ENCODE peak calls at places on chromosomes 16 and 17, in ten cellular contexts. One of them, this sample, is unnamed.

GRCh38 chr17:14330492-14330920 is 29.6 kb downstream of the HS3ST3B1 start:
- DNase-seq in foreskin fibroblast: no peak
- DNase-seq in neural progenitor cell: peak
- DNase-seq in WTC11: peak
- DNase-seq in esophagus squamous epithelium: no peak
- DNase-seq in right lobe of liver: peak
- DNase-seq in activated CD4-positive, alpha-beta T cell treated with anti-CD3 and anti-CD28 coated beads for 1 hour: no peak
- DNase-seq in fibroblast of lung: peak
- DNase-seq in activated effector memory CD4-positive, alpha-beta T cell treated with anti-CD3 and anti-CD28 coated beads, Interleukin-2, amount 50 U/mL, for 16 hours: peak
- DNase-seq in amygdala: no peak
- DNase-seq in this sample: no peak

GRCh38 chr17:46003907-46004748 is 5.1 kb downstream of the STH start:
- DNase-seq in foreskin fibroblast: peak
- DNase-seq in right lobe of liver: peak
- DNase-seq in activated CD4-positive, alpha-beta T cell treated with anti-CD3 and anti-CD28 coated beads for 1 hour: no peak
- DNase-seq in fibroblast of lung: peak
- DNase-seq in neural progenitor cell: no peak
- DNase-seq in activated effector memory CD4-positive, alpha-beta T cell treated with anti-CD3 and anti-CD28 coated beads, Interleukin-2, amount 50 U/mL, for 16 hours: no peak
- DNase-seq in esophagus squamous epithelium: no peak
- DNase-seq in WTC11: no peak
- DNase-seq in amygdala: peak
- DNase-seq in this sample: no peak

GRCh38 chr17:69608114-69608513 is 193.6 kb downstream of the MAP2K6 start:
- DNase-seq in foreskin fibroblast: no peak
- DNase-seq in amygdala: no peak
- DNase-seq in activated CD4-positive, alpha-beta T cell treated with anti-CD3 and anti-CD28 coated beads for 1 hour: no peak
- DNase-seq in right lobe of liver: no peak
- DNase-seq in WTC11: no peak
- DNase-seq in neural progenitor cell: no peak
- DNase-seq in activated effector memory CD4-positive, alpha-beta T cell treated with anti-CD3 and anti-CD28 coated beads, Interleukin-2, amount 50 U/mL, for 16 hours: no peak
- DNase-seq in fibroblast of lung: no peak
- DNase-seq in esophagus squamous epithelium: no peak
- DNase-seq in this sample: no peak

GRCh38 chr16:86653289-86654006 is 75.1 kb downstream of the FOXL1 start:
- DNase-seq in esophagus squamous epithelium: no peak
- DNase-seq in WTC11: no peak
- DNase-seq in amygdala: no peak
- DNase-seq in neural progenitor cell: no peak
- DNase-seq in activated CD4-positive, alpha-beta T cell treated with anti-CD3 and anti-CD28 coated beads for 1 hour: no peak
- DNase-seq in right lobe of liver: no peak
- DNase-seq in foreskin fibroblast: peak
- DNase-seq in fibroblast of lung: peak
- DNase-seq in activated effector memory CD4-positive, alpha-beta T cell treated with anti-CD3 and anti-CD28 coated beads, Interleukin-2, amount 50 U/mL, for 16 hours: no peak
- DNase-seq in this sample: no peak

GRCh38 chr17:80704894-80705293 is 160.3 kb downstream of the RPTOR start:
- DNase-seq in esophagus squamous epithelium: no peak
- DNase-seq in foreskin fibroblast: no peak
- DNase-seq in fibroblast of lung: no peak
- DNase-seq in activated CD4-positive, alpha-beta T cell treated with anti-CD3 and anti-CD28 coated beads for 1 hour: no peak
- DNase-seq in WTC11: no peak
- DNase-seq in right lobe of liver: no peak
- DNase-seq in neural progenitor cell: no peak
- DNase-seq in activated effector memory CD4-positive, alpha-beta T cell treated with anti-CD3 and anti-CD28 coated beads, Interleukin-2, amount 50 U/mL, for 16 hours: no peak
- DNase-seq in amygdala: no peak
- DNase-seq in this sample: no peak

GRCh38 chr17:75124819-75125162 is 6.8 kb downstream of the NT5C start:
- DNase-seq in foreskin fibroblast: no peak
- DNase-seq in neural progenitor cell: no peak
- DNase-seq in right lobe of liver: no peak
- DNase-seq in activated effector memory CD4-positive, alpha-beta T cell treated with anti-CD3 and anti-CD28 coated beads, Interleukin-2, amount 50 U/mL, for 16 hours: no peak
- DNase-seq in amygdala: no peak
- DNase-seq in activated CD4-positive, alpha-beta T cell treated with anti-CD3 and anti-CD28 coated beads for 1 hour: no peak
- DNase-seq in WTC11: no peak
- DNase-seq in fibroblast of lung: no peak
- DNase-seq in esophagus squamous epithelium: no peak
- DNase-seq in this sample: no peak

GRCh38 chr17:73492802-73493139 is 151.5 kb downstream of the SDK2 start:
- DNase-seq in right lobe of liver: no peak
- DNase-seq in neural progenitor cell: no peak
- DNase-seq in fibroblast of lung: no peak
- DNase-seq in activated CD4-positive, alpha-beta T cell treated with anti-CD3 and anti-CD28 coated beads for 1 hour: no peak
- DNase-seq in foreskin fibroblast: no peak
- DNase-seq in amygdala: no peak
- DNase-seq in WTC11: peak
- DNase-seq in esophagus squamous epithelium: no peak
- DNase-seq in activated effector memory CD4-positive, alpha-beta T cell treated with anti-CD3 and anti-CD28 coated beads, Interleukin-2, amount 50 U/mL, for 16 hours: no peak
- DNase-seq in this sample: peak

GRCh38 chr16:2767891-2768290 is 9.2 kb downstream of the ELOB start:
- DNase-seq in activated CD4-positive, alpha-beta T cell treated with anti-CD3 and anti-CD28 coated beads for 1 hour: no peak
- DNase-seq in fibroblast of lung: no peak
- DNase-seq in right lobe of liver: no peak
- DNase-seq in amygdala: no peak
- DNase-seq in activated effector memory CD4-positive, alpha-beta T cell treated with anti-CD3 and anti-CD28 coated beads, Interleukin-2, amount 50 U/mL, for 16 hours: no peak
- DNase-seq in esophagus squamous epithelium: no peak
- DNase-seq in foreskin fibroblast: no peak
- DNase-seq in WTC11: no peak
- DNase-seq in neural progenitor cell: no peak
- DNase-seq in this sample: peak

GRCh38 chr16:53817812-53818211 is 113.9 kb downstream of the FTO start:
- DNase-seq in right lobe of liver: no peak
- DNase-seq in activated CD4-positive, alpha-beta T cell treated with anti-CD3 and anti-CD28 coated beads for 1 hour: no peak
- DNase-seq in activated effector memory CD4-positive, alpha-beta T cell treated with anti-CD3 and anti-CD28 coated beads, Interleukin-2, amount 50 U/mL, for 16 hours: no peak
- DNase-seq in neural progenitor cell: no peak
- DNase-seq in WTC11: no peak
- DNase-seq in fibroblast of lung: peak
- DNase-seq in amygdala: no peak
- DNase-seq in foreskin fibroblast: no peak
- DNase-seq in esophagus squamous epithelium: no peak
- DNase-seq in this sample: no peak

GRCh38 chr17:41507315-41507880 is 2.0 kb upstream of the KRT13 start:
- DNase-seq in foreskin fibroblast: no peak
- DNase-seq in activated CD4-positive, alpha-beta T cell treated with anti-CD3 and anti-CD28 coated beads for 1 hour: no peak
- DNase-seq in activated effector memory CD4-positive, alpha-beta T cell treated with anti-CD3 and anti-CD28 coated beads, Interleukin-2, amount 50 U/mL, for 16 hours: no peak
- DNase-seq in WTC11: no peak
- DNase-seq in right lobe of liver: no peak
- DNase-seq in esophagus squamous epithelium: no peak
- DNase-seq in neural progenitor cell: no peak
- DNase-seq in fibroblast of lung: no peak
- DNase-seq in amygdala: no peak
- DNase-seq in this sample: no peak

GRCh38 chr17:35789044-35789443 is 6.4 kb downstream of the MMP28 start:
- DNase-seq in foreskin fibroblast: no peak
- DNase-seq in esophagus squamous epithelium: no peak
- DNase-seq in activated effector memory CD4-positive, alpha-beta T cell treated with anti-CD3 and anti-CD28 coated beads, Interleukin-2, amount 50 U/mL, for 16 hours: no peak
- DNase-seq in WTC11: no peak
- DNase-seq in neural progenitor cell: no peak
- DNase-seq in amygdala: no peak
- DNase-seq in activated CD4-positive, alpha-beta T cell treated with anti-CD3 and anti-CD28 coated beads for 1 hour: no peak
- DNase-seq in right lobe of liver: no peak
- DNase-seq in fibroblast of lung: no peak
- DNase-seq in this sample: no peak

GRCh38 chr17:80339118-80339517 is 75.8 kb upstream of the ENDOV start:
- DNase-seq in fibroblast of lung: no peak
- DNase-seq in right lobe of liver: no peak
- DNase-seq in foreskin fibroblast: no peak
- DNase-seq in amygdala: no peak
- DNase-seq in neural progenitor cell: no peak
- DNase-seq in activated effector memory CD4-positive, alpha-beta T cell treated with anti-CD3 and anti-CD28 coated beads, Interleukin-2, amount 50 U/mL, for 16 hours: peak
- DNase-seq in esophagus squamous epithelium: no peak
- DNase-seq in WTC11: no peak
- DNase-seq in activated CD4-positive, alpha-beta T cell treated with anti-CD3 and anti-CD28 coated beads for 1 hour: no peak
- DNase-seq in this sample: peak

GRCh38 chr16:15694499-15694898 is 44.5 kb downstream of the NDE1 start:
- DNase-seq in fibroblast of lung: no peak
- DNase-seq in neural progenitor cell: no peak
- DNase-seq in foreskin fibroblast: no peak
- DNase-seq in activated CD4-positive, alpha-beta T cell treated with anti-CD3 and anti-CD28 coated beads for 1 hour: no peak
- DNase-seq in right lobe of liver: no peak
- DNase-seq in activated effector memory CD4-positive, alpha-beta T cell treated with anti-CD3 and anti-CD28 coated beads, Interleukin-2, amount 50 U/mL, for 16 hours: no peak
- DNase-seq in WTC11: no peak
- DNase-seq in esophagus squamous epithelium: no peak
- DNase-seq in amygdala: no peak
- DNase-seq in this sample: no peak

GRCh38 chr16:22898131-22898530 is 84.2 kb downstream of the HS3ST2 start:
- DNase-seq in fibroblast of lung: no peak
- DNase-seq in activated CD4-positive, alpha-beta T cell treated with anti-CD3 and anti-CD28 coated beads for 1 hour: no peak
- DNase-seq in foreskin fibroblast: no peak
- DNase-seq in right lobe of liver: no peak
- DNase-seq in amygdala: no peak
- DNase-seq in esophagus squamous epithelium: no peak
- DNase-seq in WTC11: no peak
- DNase-seq in activated effector memory CD4-positive, alpha-beta T cell treated with anti-CD3 and anti-CD28 coated beads, Interleukin-2, amount 50 U/mL, for 16 hours: no peak
- DNase-seq in neural progenitor cell: no peak
- DNase-seq in this sample: no peak

GRCh38 chr17:63480826-63481487 is 4.1 kb downstream of the ACE start:
- DNase-seq in fibroblast of lung: no peak
- DNase-seq in activated effector memory CD4-positive, alpha-beta T cell treated with anti-CD3 and anti-CD28 coated beads, Interleukin-2, amount 50 U/mL, for 16 hours: no peak
- DNase-seq in esophagus squamous epithelium: no peak
- DNase-seq in activated CD4-positive, alpha-beta T cell treated with anti-CD3 and anti-CD28 coated beads for 1 hour: no peak
- DNase-seq in neural progenitor cell: no peak
- DNase-seq in right lobe of liver: no peak
- DNase-seq in amygdala: no peak
- DNase-seq in foreskin fibroblast: no peak
- DNase-seq in WTC11: no peak
- DNase-seq in this sample: peak

GRCh38 chr17:62093188-62094155 is 28.4 kb upstream of the MED13 start:
- DNase-seq in neural progenitor cell: no peak
- DNase-seq in right lobe of liver: no peak
- DNase-seq in fibroblast of lung: peak
- DNase-seq in amygdala: no peak
- DNase-seq in esophagus squamous epithelium: no peak
- DNase-seq in WTC11: no peak
- DNase-seq in activated effector memory CD4-positive, alpha-beta T cell treated with anti-CD3 and anti-CD28 coated beads, Interleukin-2, amount 50 U/mL, for 16 hours: no peak
- DNase-seq in foreskin fibroblast: peak
- DNase-seq in activated CD4-positive, alpha-beta T cell treated with anti-CD3 and anti-CD28 coated beads for 1 hour: no peak
- DNase-seq in this sample: no peak

GRCh38 chr16:84913315-84913714 is 93.5 kb downstream of the CRISPLD2 start:
- DNase-seq in WTC11: no peak
- DNase-seq in activated effector memory CD4-positive, alpha-beta T cell treated with anti-CD3 and anti-CD28 coated beads, Interleukin-2, amount 50 U/mL, for 16 hours: no peak
- DNase-seq in esophagus squamous epithelium: no peak
- DNase-seq in right lobe of liver: peak
- DNase-seq in activated CD4-positive, alpha-beta T cell treated with anti-CD3 and anti-CD28 coated beads for 1 hour: no peak
- DNase-seq in foreskin fibroblast: no peak
- DNase-seq in amygdala: no peak
- DNase-seq in neural progenitor cell: no peak
- DNase-seq in fibroblast of lung: no peak
- DNase-seq in this sample: no peak

GRCh38 chr17:4247361-4247980 is 16.3 kb downstream of the ANKFY1 start:
- DNase-seq in WTC11: no peak
- DNase-seq in fibroblast of lung: no peak
- DNase-seq in right lobe of liver: no peak
- DNase-seq in activated effector memory CD4-positive, alpha-beta T cell treated with anti-CD3 and anti-CD28 coated beads, Interleukin-2, amount 50 U/mL, for 16 hours: no peak
- DNase-seq in amygdala: no peak
- DNase-seq in activated CD4-positive, alpha-beta T cell treated with anti-CD3 and anti-CD28 coated beads for 1 hour: no peak
- DNase-seq in esophagus squamous epithelium: no peak
- DNase-seq in foreskin fibroblast: no peak
- DNase-seq in neural progenitor cell: no peak
- DNase-seq in this sample: no peak

GRCh38 chr17:68326681-68327080 is 35.4 kb downstream of the ARSG start:
- DNase-seq in foreskin fibroblast: no peak
- DNase-seq in right lobe of liver: no peak
- DNase-seq in esophagus squamous epithelium: no peak
- DNase-seq in activated CD4-positive, alpha-beta T cell treated with anti-CD3 and anti-CD28 coated beads for 1 hour: no peak
- DNase-seq in amygdala: no peak
- DNase-seq in fibroblast of lung: no peak
- DNase-seq in WTC11: no peak
- DNase-seq in activated effector memory CD4-positive, alpha-beta T cell treated with anti-CD3 and anti-CD28 coated beads, Interleukin-2, amount 50 U/mL, for 16 hours: no peak
- DNase-seq in neural progenitor cell: no peak
- DNase-seq in this sample: no peak

GRCh38 chr16:78324649-78325274 is 225.3 kb downstream of the WWOX start:
- DNase-seq in activated effector memory CD4-positive, alpha-beta T cell treated with anti-CD3 and anti-CD28 coated beads, Interleukin-2, amount 50 U/mL, for 16 hours: no peak
- DNase-seq in activated CD4-positive, alpha-beta T cell treated with anti-CD3 and anti-CD28 coated beads for 1 hour: no peak
- DNase-seq in amygdala: no peak
- DNase-seq in foreskin fibroblast: no peak
- DNase-seq in esophagus squamous epithelium: no peak
- DNase-seq in fibroblast of lung: no peak
- DNase-seq in neural progenitor cell: peak
- DNase-seq in right lobe of liver: no peak
- DNase-seq in WTC11: no peak
- DNase-seq in this sample: no peak

GRCh38 chr17:40431231-40431602 is 12.0 kb upstream of the IGFBP4 start:
- DNase-seq in foreskin fibroblast: no peak
- DNase-seq in right lobe of liver: no peak
- DNase-seq in WTC11: no peak
- DNase-seq in activated effector memory CD4-positive, alpha-beta T cell treated with anti-CD3 and anti-CD28 coated beads, Interleukin-2, amount 50 U/mL, for 16 hours: peak
- DNase-seq in fibroblast of lung: no peak
- DNase-seq in amygdala: no peak
- DNase-seq in esophagus squamous epithelium: no peak
- DNase-seq in activated CD4-positive, alpha-beta T cell treated with anti-CD3 and anti-CD28 coated beads for 1 hour: no peak
- DNase-seq in neural progenitor cell: no peak
- DNase-seq in this sample: no peak

GRCh38 chr17:55883112-55883511 is 132.3 kb downstream of the PCTP start:
- DNase-seq in esophagus squamous epithelium: no peak
- DNase-seq in fibroblast of lung: no peak
- DNase-seq in activated effector memory CD4-positive, alpha-beta T cell treated with anti-CD3 and anti-CD28 coated beads, Interleukin-2, amount 50 U/mL, for 16 hours: no peak
- DNase-seq in right lobe of liver: no peak
- DNase-seq in amygdala: no peak
- DNase-seq in activated CD4-positive, alpha-beta T cell treated with anti-CD3 and anti-CD28 coated beads for 1 hour: no peak
- DNase-seq in neural progenitor cell: peak
- DNase-seq in WTC11: no peak
- DNase-seq in foreskin fibroblast: no peak
- DNase-seq in this sample: no peak

GRCh38 chr16:27977966-27978365 is 85.5 kb downstream of the GSG1L start:
- DNase-seq in WTC11: no peak
- DNase-seq in amygdala: no peak
- DNase-seq in right lobe of liver: no peak
- DNase-seq in esophagus squamous epithelium: no peak
- DNase-seq in activated CD4-positive, alpha-beta T cell treated with anti-CD3 and anti-CD28 coated beads for 1 hour: no peak
- DNase-seq in foreskin fibroblast: no peak
- DNase-seq in activated effector memory CD4-positive, alpha-beta T cell treated with anti-CD3 and anti-CD28 coated beads, Interleukin-2, amount 50 U/mL, for 16 hours: peak
- DNase-seq in fibroblast of lung: peak
- DNase-seq in neural progenitor cell: no peak
- DNase-seq in this sample: peak

GRCh38 chr17:62821213-62822079 is 13.3 kb upstream of the MARCHF10 start:
- DNase-seq in activated effector memory CD4-positive, alpha-beta T cell treated with anti-CD3 and anti-CD28 coated beads, Interleukin-2, amount 50 U/mL, for 16 hours: no peak
- DNase-seq in amygdala: no peak
- DNase-seq in neural progenitor cell: no peak
- DNase-seq in right lobe of liver: no peak
- DNase-seq in esophagus squamous epithelium: no peak
- DNase-seq in foreskin fibroblast: no peak
- DNase-seq in activated CD4-positive, alpha-beta T cell treated with anti-CD3 and anti-CD28 coated beads for 1 hour: no peak
- DNase-seq in fibroblast of lung: peak
- DNase-seq in WTC11: no peak
- DNase-seq in this sample: no peak

GRCh38 chr17:76255801-76256429 is 9.2 kb upstream of the UBALD2 start:
- DNase-seq in right lobe of liver: no peak
- DNase-seq in esophagus squamous epithelium: no peak
- DNase-seq in amygdala: no peak
- DNase-seq in WTC11: no peak
- DNase-seq in activated effector memory CD4-positive, alpha-beta T cell treated with anti-CD3 and anti-CD28 coated beads, Interleukin-2, amount 50 U/mL, for 16 hours: peak
- DNase-seq in activated CD4-positive, alpha-beta T cell treated with anti-CD3 and anti-CD28 coated beads for 1 hour: no peak
- DNase-seq in fibroblast of lung: no peak
- DNase-seq in foreskin fibroblast: no peak
- DNase-seq in neural progenitor cell: no peak
- DNase-seq in this sample: peak

GRCh38 chr16:83887088-83887487 is 11.8 kb upstream of the MLYCD start:
- DNase-seq in activated CD4-positive, alpha-beta T cell treated with anti-CD3 and anti-CD28 coated beads for 1 hour: no peak
- DNase-seq in fibroblast of lung: no peak
- DNase-seq in activated effector memory CD4-positive, alpha-beta T cell treated with anti-CD3 and anti-CD28 coated beads, Interleukin-2, amount 50 U/mL, for 16 hours: no peak
- DNase-seq in amygdala: no peak
- DNase-seq in right lobe of liver: no peak
- DNase-seq in foreskin fibroblast: peak
- DNase-seq in WTC11: no peak
- DNase-seq in esophagus squamous epithelium: no peak
- DNase-seq in neural progenitor cell: peak
- DNase-seq in this sample: no peak

This sample was measured in spleen.